ENCODE peak calls at places on chromosomes 4 and X, in six cellular contexts. One of them, this sample, is unnamed.

GRCh38 chr4:75514949-75515612 is 808 bp downstream of the THAP6 start:
- DNase-seq in left ventricle myocardium inferior: no peak
- DNase-seq in fibroblast of lung: no peak
- DNase-seq in sigmoid colon: no peak
- DNase-seq in H9: no peak
- DNase-seq in suprapubic skin: no peak
- DNase-seq in this sample: peak; percentile 10

GRCh38 chr4:142846729-142847606 is 867 bp upstream of the INPP4B start:
- DNase-seq in H9: peak; percentile 70
- DNase-seq in sigmoid colon: no peak
- DNase-seq in fibroblast of lung: peak; percentile 18
- DNase-seq in suprapubic skin: no peak
- DNase-seq in left ventricle myocardium inferior: peak; percentile 30
- DNase-seq in this sample: no peak

GRCh38 chrX:20421275-20421674 is 154.6 kb upstream of the RPS6KA3 start:
- DNase-seq in fibroblast of lung: no peak
- DNase-seq in suprapubic skin: no peak
- DNase-seq in H9: no peak
- DNase-seq in left ventricle myocardium inferior: no peak
- DNase-seq in sigmoid colon: no peak
- DNase-seq in this sample: no peak

GRCh38 chrX:19867411-19867732 is 20.0 kb downstream of the SH3KBP1 start:
- DNase-seq in left ventricle myocardium inferior: no peak
- DNase-seq in fibroblast of lung: peak; percentile 75
- DNase-seq in sigmoid colon: no peak
- DNase-seq in suprapubic skin: no peak
- DNase-seq in H9: no peak
- DNase-seq in this sample: no peak

GRCh38 chr4:39544580-39545315 is 17.5 kb upstream of the UGDH start:
- DNase-seq in suprapubic skin: no peak
- DNase-seq in sigmoid colon: no peak
- DNase-seq in fibroblast of lung: peak; percentile 16
- DNase-seq in left ventricle myocardium inferior: no peak
- DNase-seq in H9: no peak
- DNase-seq in this sample: no peak

GRCh38 chrX:137427061-137427778 is 138.7 kb upstream of the ZIC3 start:
- DNase-seq in H9: peak; percentile 39
- DNase-seq in fibroblast of lung: no peak
- DNase-seq in left ventricle myocardium inferior: no peak
- DNase-seq in suprapubic skin: no peak
- DNase-seq in sigmoid colon: no peak
- DNase-seq in this sample: no peak

GRCh38 chrX:38175140-38175539 is 45.5 kb downstream of the SRPX start:
- DNase-seq in H9: peak; percentile 67
- DNase-seq in fibroblast of lung: no peak
- DNase-seq in sigmoid colon: no peak
- DNase-seq in suprapubic skin: no peak
- DNase-seq in left ventricle myocardium inferior: no peak
- DNase-seq in this sample: no peak

GRCh38 chr4:169869487-169869886 is 111.7 kb upstream of the HPF1 start:
- DNase-seq in suprapubic skin: no peak
- DNase-seq in fibroblast of lung: no peak
- DNase-seq in sigmoid colon: no peak
- DNase-seq in H9: no peak
- DNase-seq in left ventricle myocardium inferior: no peak
- DNase-seq in this sample: no peak

GRCh38 chr4:119020158-119020557 is 115.5 kb upstream of the MYOZ2 start:
- DNase-seq in left ventricle myocardium inferior: no peak
- DNase-seq in fibroblast of lung: peak; percentile 28
- DNase-seq in suprapubic skin: no peak
- DNase-seq in H9: no peak
- DNase-seq in sigmoid colon: no peak
- DNase-seq in this sample: no peak

GRCh38 chrX:103730746-103731508 is 20.2 kb downstream of the TMEM31 start:
- DNase-seq in fibroblast of lung: peak; percentile 94
- DNase-seq in suprapubic skin: no peak
- DNase-seq in left ventricle myocardium inferior: peak; percentile 15
- DNase-seq in sigmoid colon: no peak
- DNase-seq in H9: no peak
- DNase-seq in this sample: no peak

GRCh38 chr4:142112451-142112850 is 476.1 kb downstream of the IL15 start:
- DNase-seq in H9: no peak
- DNase-seq in suprapubic skin: no peak
- DNase-seq in left ventricle myocardium inferior: no peak
- DNase-seq in fibroblast of lung: peak; percentile 22
- DNase-seq in sigmoid colon: no peak
- DNase-seq in this sample: no peak

GRCh38 chr4:7333801-7334421 is 100.8 kb downstream of the PSAPL1 start:
- DNase-seq in suprapubic skin: no peak
- DNase-seq in left ventricle myocardium inferior: no peak
- DNase-seq in fibroblast of lung: no peak
- DNase-seq in H9: peak; percentile 50
- DNase-seq in sigmoid colon: no peak
- DNase-seq in this sample: no peak

GRCh38 chrX:45508459-45508858 is 307.8 kb upstream of the DIPK2B start:
- DNase-seq in sigmoid colon: no peak
- DNase-seq in fibroblast of lung: no peak
- DNase-seq in left ventricle myocardium inferior: no peak
- DNase-seq in suprapubic skin: no peak
- DNase-seq in H9: no peak
- DNase-seq in this sample: no peak

GRCh38 chr4:15506464-15506863 is 36.8 kb downstream of the CC2D2A start:
- DNase-seq in fibroblast of lung: peak; percentile 39
- DNase-seq in sigmoid colon: no peak
- DNase-seq in suprapubic skin: no peak
- DNase-seq in H9: no peak
- DNase-seq in left ventricle myocardium inferior: no peak
- DNase-seq in this sample: no peak
- H3K27ac ChIP-seq in fibroblast of lung: no peak overlapping the region
- H3K27ac ChIP-seq in sigmoid colon: no peak overlapping the region
- H3K27ac ChIP-seq in suprapubic skin: no peak overlapping the region
- H3K27ac ChIP-seq in H9: no peak overlapping the region
- H3K27ac ChIP-seq in left ventricle myocardium inferior: no peak overlapping the region
- H3K27ac ChIP-seq in this sample: no peak overlapping the region

DNA sequence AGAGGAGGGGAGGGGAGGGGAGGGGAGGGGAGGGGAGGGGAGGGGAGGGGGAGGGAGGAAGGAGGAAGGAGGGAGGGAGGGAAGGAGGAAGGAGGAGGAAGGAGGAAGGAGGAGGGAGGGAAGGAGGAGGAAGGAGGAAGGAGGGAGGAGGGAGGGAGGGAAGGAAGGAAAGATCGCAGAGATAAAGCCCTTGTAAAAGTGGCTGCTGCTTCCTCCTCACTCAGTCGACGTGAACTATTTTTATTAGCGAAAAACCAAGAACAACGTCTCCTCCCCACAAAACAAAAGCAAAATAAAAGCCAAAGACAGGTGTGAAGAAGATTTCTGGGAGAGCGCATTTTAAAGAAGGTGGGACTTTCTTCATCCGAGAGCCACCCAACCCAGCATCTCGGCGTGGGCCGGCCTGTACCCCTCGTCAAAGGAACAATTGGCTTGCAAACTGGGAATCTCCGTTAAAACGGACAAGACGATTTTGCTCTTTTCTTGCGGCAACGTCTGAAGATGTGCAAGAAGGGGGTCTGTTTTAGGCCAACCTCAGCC is 40.7 kb upstream of the ASMTL start:
- DNase-seq in sigmoid colon: peak; percentile 34
- DNase-seq in left ventricle myocardium inferior: no peak
- DNase-seq in fibroblast of lung: no peak
- DNase-seq in suprapubic skin: no peak
- DNase-seq in H9: no peak
- DNase-seq in this sample: no peak
- H3K27ac ChIP-seq in sigmoid colon: no peak overlapping the region
- H3K27ac ChIP-seq in left ventricle myocardium inferior: peak overlapping the region; percentile 68
- H3K27ac ChIP-seq in fibroblast of lung: no peak overlapping the region
- H3K27ac ChIP-seq in suprapubic skin: no peak overlapping the region
- H3K27ac ChIP-seq in H9: no peak overlapping the region
- H3K27ac ChIP-seq in this sample: no peak overlapping the region

GRCh38 chrX:74419861-74420193 is 1.5 kb upstream of the SLC16A2 start:
- DNase-seq in suprapubic skin: no peak
- DNase-seq in fibroblast of lung: no peak
- DNase-seq in sigmoid colon: no peak
- DNase-seq in H9: peak; percentile 28
- DNase-seq in left ventricle myocardium inferior: no peak
- DNase-seq in this sample: no peak
- H3K27ac ChIP-seq in suprapubic skin: peak overlapping the region; percentile 82
- H3K27ac ChIP-seq in fibroblast of lung: peak overlapping the region; percentile 86
- H3K27ac ChIP-seq in sigmoid colon: peak overlapping the region; percentile 89
- H3K27ac ChIP-seq in H9: no peak overlapping the region
- H3K27ac ChIP-seq in left ventricle myocardium inferior: peak overlapping the region; percentile 92
- H3K27ac ChIP-seq in this sample: peak overlapping the region; percentile 83

GRCh38 chr4:148076964-148077363 is 345.1 kb downstream of the ARHGAP10 start:
- DNase-seq in H9: no peak
- DNase-seq in fibroblast of lung: peak; percentile 74
- DNase-seq in suprapubic skin: no peak
- DNase-seq in left ventricle myocardium inferior: no peak
- DNase-seq in sigmoid colon: no peak
- DNase-seq in this sample: no peak
- H3K27ac ChIP-seq in H9: no peak overlapping the region
- H3K27ac ChIP-seq in fibroblast of lung: no peak overlapping the region
- H3K27ac ChIP-seq in suprapubic skin: no peak overlapping the region
- H3K27ac ChIP-seq in left ventricle myocardium inferior: no peak overlapping the region
- H3K27ac ChIP-seq in sigmoid colon: no peak overlapping the region
- H3K27ac ChIP-seq in this sample: no peak overlapping the region

DNA sequence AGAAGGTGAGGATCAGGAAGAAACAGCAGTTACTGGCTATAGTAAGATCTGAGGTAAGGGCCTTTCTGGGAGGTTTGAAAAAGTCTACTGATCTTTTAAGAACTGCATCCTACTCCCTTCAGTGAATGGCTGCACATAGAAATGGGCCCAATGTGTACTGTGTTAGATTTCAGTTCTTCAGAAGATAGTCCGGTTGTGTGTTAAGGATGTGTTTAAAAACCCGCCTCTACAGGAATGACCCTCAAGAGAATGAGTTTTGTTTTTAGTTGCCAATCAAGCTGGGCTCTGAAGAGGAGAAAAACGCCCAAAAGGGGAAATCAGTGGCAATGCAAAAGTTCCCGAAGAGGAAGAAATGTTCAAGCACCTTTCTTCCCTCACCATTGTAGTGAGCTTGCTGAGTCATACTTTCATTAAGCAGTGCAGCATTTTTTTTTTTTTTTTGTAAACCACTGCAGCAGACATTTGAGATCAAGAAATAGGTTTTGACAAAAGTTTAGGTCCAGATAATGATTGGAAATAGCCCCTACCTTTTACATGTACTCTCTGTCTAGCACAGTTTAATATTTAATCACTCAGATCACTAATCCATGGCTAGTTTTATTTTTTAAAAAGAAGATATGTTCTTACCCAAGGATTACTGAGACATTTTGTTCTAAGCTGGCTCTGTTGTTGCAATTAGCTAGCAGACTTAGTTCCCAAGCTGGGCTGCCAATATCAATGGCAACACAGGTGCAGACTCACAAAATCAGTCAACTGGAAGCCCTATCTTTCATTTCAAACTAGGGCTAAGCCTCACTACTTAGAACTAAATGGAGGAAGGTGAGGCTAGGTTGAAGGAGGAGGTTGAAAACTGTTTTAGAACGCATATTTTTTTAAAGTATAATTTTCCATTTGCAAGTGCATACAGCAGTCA is 7.0 kb upstream of the TRPC5OS start:
- DNase-seq in suprapubic skin: no peak
- DNase-seq in H9: no peak
- DNase-seq in left ventricle myocardium inferior: no peak
- DNase-seq in fibroblast of lung: no peak
- DNase-seq in sigmoid colon: no peak
- DNase-seq in this sample: no peak
- H3K27ac ChIP-seq in suprapubic skin: no peak overlapping the region
- H3K27ac ChIP-seq in H9: no peak overlapping the region
- H3K27ac ChIP-seq in left ventricle myocardium inferior: no peak overlapping the region
- H3K27ac ChIP-seq in fibroblast of lung: no peak overlapping the region
- H3K27ac ChIP-seq in sigmoid colon: no peak overlapping the region
- H3K27ac ChIP-seq in this sample: no peak overlapping the region

This sample was measured in substantia nigra.